ENCODE peak calls at places on chromosomes 5 and 9, in six cellular contexts. K is mammary epithelial cell, X is NCI-H1694 treated with DMSO at 0.1 percent for 48 hours, Z is ACHN, V is iris pigment epithelial cell, L is astrocyte of the spinal cord. C is an unnamed sample.

GRCh38 chr9:98906273-98907040 is 37.2 kb upstream of the COL15A1 start:
- DNase-seq in K (no peak), X (no peak), Z (no peak), V (no peak), L (no peak), C (no peak)

GRCh38 chr5:126462239-126463014 is 39.2 kb downstream of the GRAMD2B start:
- DNase-seq in K (peak; percentile 51), X (no peak), Z (no peak), V (peak; percentile 73), L (no peak), C (no peak)

GRCh38 chr9:86549434-86549833 is 195.2 kb upstream of the TUT7 start:
- DNase-seq in K (no peak), X (no peak), Z (no peak), V (peak; percentile 89), L (peak; percentile 77), C (no peak)

GRCh38 chr5:153256-153655 is 38.0 kb upstream of the LRRC14B start:
- DNase-seq in K (no peak), X (no peak), Z (no peak), V (no peak), L (peak; percentile 79), C (no peak)

GRCh38 chr9:98707158-98708102 is 1.3 kb downstream of the GABBR2 start:
- DNase-seq in K (peak; percentile 54), X (peak; percentile 76), Z (peak; percentile 72), V (peak; percentile 88), L (peak; percentile 70), C (peak; percentile 42)

GRCh38 chr5:78611161-78611605 is 37.4 kb downstream of the LHFPL2 start:
- DNase-seq in K (no peak), X (no peak), Z (no peak), V (no peak), L (no peak), C (no peak)

GRCh38 chr5:12592228-12592627 is 688.0 kb upstream of the CTNND2 start:
- DNase-seq in K (no peak), X (no peak), Z (no peak), V (no peak), L (no peak), C (no peak)

GRCh38 chr5:174096619-174097018 is 51.1 kb downstream of the NSG2 start:
- DNase-seq in K (no peak), X (no peak), Z (no peak), V (no peak), L (no peak), C (no peak)

GRCh38 chr5:44385236-44385940 is 3.8 kb downstream of the FGF10 start:
- DNase-seq in K (no peak), X (no peak), Z (no peak), V (no peak), L (no peak), C (no peak)

GRCh38 chr9:97761066-97761598 is 64.0 kb upstream of the XPA start:
- DNase-seq in K (no peak), X (no peak), Z (no peak), V (no peak), L (no peak), C (no peak)

GRCh38 chr5:11227064-11227463 is 466.0 kb upstream of the DAP start:
- DNase-seq in K (no peak), X (no peak), Z (no peak), V (no peak), L (no peak), C (no peak)

GRCh38 chr9:98698856-98699255 is 9.9 kb downstream of the GABBR2 start:
- DNase-seq in K (no peak), X (no peak), Z (no peak), V (no peak), L (no peak), C (no peak)

GRCh38 chr5:67350600-67351315 is 154.2 kb upstream of the CD180 start:
- DNase-seq in K (no peak), X (peak; percentile 52), Z (no peak), V (no peak), L (no peak), C (no peak)

GRCh38 chr5:56386046-56386445 is 152.9 kb upstream of the ANKRD55 start:
- DNase-seq in K (no peak), X (no peak), Z (no peak), V (no peak), L (no peak), C (no peak)

GRCh38 chr5:13081116-13081515 is 863.4 kb downstream of the DNAH5 start:
- DNase-seq in K (no peak), X (no peak), Z (no peak), V (no peak), L (no peak), C (no peak)

GRCh38 chr9:134476256-134476941 is 150.1 kb downstream of the RXRA start:
- DNase-seq in K (no peak), X (no peak), Z (no peak), V (no peak), L (no peak), C (no peak)

GRCh38 chr9:132288956-132289355 is 65.8 kb downstream of the SETX start:
- DNase-seq in K (no peak), X (no peak), Z (no peak), V (peak; percentile 37), L (no peak), C (no peak)

GRCh38 chr5:62043289-62044274 is 262.4 kb upstream of the KIF2A start:
- DNase-seq in K (no peak), X (no peak), Z (no peak), V (no peak), L (no peak), C (no peak)

GRCh38 chr9:110260911-110261310 is 4.6 kb upstream of the TXN start:
- DNase-seq in K (no peak), X (no peak), Z (no peak), V (no peak), L (no peak), C (no peak)

GRCh38 chr5:143208781-143209510 is 194.5 kb downstream of the NR3C1 start:
- DNase-seq in K (no peak), X (no peak), Z (peak; percentile 26), V (no peak), L (no peak), C (no peak)

GRCh38 chr9:98551511-98552286 is 157.0 kb downstream of the GABBR2 start:
- DNase-seq in K (peak; percentile 59), X (no peak), Z (peak; percentile 9), V (peak; percentile 80), L (peak; percentile 78), C (no peak)

GRCh38 chr5:123500476-123500875 is 11.5 kb upstream of the CSNK1G3 start:
- DNase-seq in K (no peak), X (no peak), Z (no peak), V (no peak), L (no peak), C (no peak)

GRCh38 chr9:110329676-110330235 is 7.9 kb downstream of the TXNDC8 start:
- DNase-seq in K (no peak), X (no peak), Z (no peak), V (no peak), L (no peak), C (no peak)

GRCh38 chr9:35748239-35748857 is 680 bp downstream of the GBA2 start:
- DNase-seq in K (peak; percentile 18), X (no peak), Z (no peak), V (no peak), L (no peak), C (no peak)

GRCh38 chr9:78369644-78370219 is 72.8 kb downstream of the PSAT1 start:
- DNase-seq in K (peak; percentile 42), X (peak; percentile 26), Z (peak; percentile 65), V (peak; percentile 68), L (peak; percentile 66), C (peak; percentile 78)

GRCh38 chr9:102875687-102876086 is 119.4 kb upstream of the CYLC2 start:
- DNase-seq in K (no peak), X (no peak), Z (no peak), V (no peak), L (no peak), C (no peak)

GRCh38 chr5:134466241-134467069 is 54.8 kb upstream of the CDKN2AIPNL start:
- DNase-seq in K (peak; percentile 90), X (peak; percentile 74), Z (peak; percentile 89), V (peak; percentile 91), L (peak; percentile 96), C (peak; percentile 88)